ENCODE peak calls at places on chromosomes 2 and 18, in five cellular contexts. W, X, D, C and G are unnamed samples.

GRCh38 chr18:1056404-1056803 is 151.7 kb downstream of the ADCYAP1 start:
- DNase-seq in W (no peak), X (no peak), D (no peak), C (no peak), G (no peak)

GRCh38 chr2:206756816-206757215 is 8.3 kb downstream of the MDH1B start:
- DNase-seq in W (no peak), X (no peak), D (no peak), C (no peak), G (no peak)

GRCh38 chr18:49632588-49632987 is 70.7 kb downstream of the LIPG start:
- DNase-seq in W (no peak), X (no peak), D (no peak), C (no peak), G (no peak)

GRCh38 chr18:28905509-28905908 is 728.6 kb upstream of the CDH2 start:
- DNase-seq in W (no peak), X (no peak), D (no peak), C (no peak), G (no peak)

GRCh38 chr18:35352283-35352682 is 8.1 kb upstream of the ZNF24 start:
- DNase-seq in W (no peak), X (no peak), D (no peak), C (no peak), G (no peak)

GRCh38 chr2:154599189-154599588 is 99.3 kb upstream of the KCNJ3 start:
- DNase-seq in W (no peak), X (no peak), D (no peak), C (no peak), G (no peak)

GRCh38 chr2:195697681-195698220 is 40.7 kb downstream of the SLC39A10 start:
- DNase-seq in W (no peak), X (no peak), D (no peak), C (no peak), G (no peak)

GRCh38 chr2:187912956-187913355 is 358.7 kb upstream of the TFPI start:
- DNase-seq in W (no peak), X (no peak), D (no peak), C (no peak), G (no peak)

GRCh38 chr2:223576873-223577272 is 25.3 kb downstream of the SCG2 start:
- DNase-seq in W (peak), X (no peak), D (no peak), C (no peak), G (no peak)

GRCh38 chr2:65746919-65747678 is 314.7 kb upstream of the SPRED2 start:
- DNase-seq in W (no peak), X (peak), D (no peak), C (no peak), G (no peak)

GRCh38 chr2:109285244-109285651 is 156.2 kb downstream of the SH3RF3 start:
- DNase-seq in W (no peak), X (no peak), D (no peak), C (no peak), G (no peak)

GRCh38 chr2:120235681-120236080 is 12.5 kb upstream of the TMEM185B start:
- DNase-seq in W (no peak), X (no peak), D (no peak), C (no peak), G (peak)

GRCh38 chr18:25262920-25263319 is 89.0 kb downstream of the ZNF521 start:
- DNase-seq in W (no peak), X (no peak), D (no peak), C (no peak), G (no peak)

GRCh38 chr2:68441179-68441993 is 25.7 kb downstream of the FBXO48 start:
- DNase-seq in W (peak), X (peak), D (peak), C (peak), G (peak)

GRCh38 chr2:205566556-205567061 is 115.7 kb upstream of the NRP2 start:
- DNase-seq in W (no peak), X (no peak), D (no peak), C (no peak), G (no peak)

GRCh38 chr2:97660044-97660774 is 3.6 kb downstream of the ACTR1B start:
- DNase-seq in W (no peak), X (no peak), D (no peak), C (no peak), G (peak)
- H3K4me3 ChIP-seq in W (no peak), X (no peak), D (no peak), C (no peak), G (no peak)

GRCh38 chr2:189393440-189394111 is 47.7 kb upstream of the WDR75 start:
- DNase-seq in W (no peak), X (no peak), D (no peak), C (no peak), G (no peak)
- H3K27ac ChIP-seq in W (peak), X (no peak), D (peak), C (peak), G (peak)

DNA sequence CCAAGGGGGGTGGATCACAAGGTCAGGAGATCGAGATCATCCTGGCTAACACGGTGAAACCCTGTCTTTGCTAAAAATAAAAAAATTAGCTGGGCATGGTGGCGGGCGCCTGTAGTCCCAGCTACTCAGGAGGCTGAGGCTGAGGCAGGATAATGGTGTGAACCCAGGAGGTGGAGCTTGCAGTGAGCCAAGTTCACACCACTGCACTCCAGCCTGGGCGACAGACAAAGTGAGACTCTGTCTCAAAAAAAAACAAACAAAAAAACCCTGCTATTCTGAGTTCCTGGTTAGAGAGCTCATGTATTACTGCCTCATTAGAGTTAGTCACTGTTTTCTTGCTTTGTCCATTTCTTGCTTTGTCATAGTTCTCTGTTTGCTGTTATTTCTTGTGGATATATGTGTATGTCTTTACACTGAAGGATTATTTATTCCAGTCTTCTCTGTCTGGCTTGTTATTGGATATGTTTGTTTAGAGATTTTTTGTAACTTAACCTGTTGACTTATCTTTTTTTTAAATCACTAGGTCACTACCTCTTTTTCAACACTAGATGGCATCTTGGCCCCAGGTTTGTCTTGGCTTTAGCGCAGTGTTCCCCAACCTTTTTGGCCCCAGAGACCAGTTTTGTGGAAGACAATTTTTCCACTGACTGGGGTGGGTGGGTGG is 17.0 kb downstream of the TTLL4 start:
- DNase-seq in W (no peak), X (no peak), D (no peak), C (no peak), G (no peak)
- TF ChIP-seq CTCF in W (peak), X (peak), D (peak), C (peak), G (no peak)

GRCh38 chr2:232486558-232487384 is 863 bp downstream of the ECEL1 start:
- DNase-seq in W (no peak), X (no peak), D (no peak), C (no peak), G (no peak)
- H3K4me3 ChIP-seq in W (no peak), X (no peak), D (peak), C (peak), G (peak)

DNA sequence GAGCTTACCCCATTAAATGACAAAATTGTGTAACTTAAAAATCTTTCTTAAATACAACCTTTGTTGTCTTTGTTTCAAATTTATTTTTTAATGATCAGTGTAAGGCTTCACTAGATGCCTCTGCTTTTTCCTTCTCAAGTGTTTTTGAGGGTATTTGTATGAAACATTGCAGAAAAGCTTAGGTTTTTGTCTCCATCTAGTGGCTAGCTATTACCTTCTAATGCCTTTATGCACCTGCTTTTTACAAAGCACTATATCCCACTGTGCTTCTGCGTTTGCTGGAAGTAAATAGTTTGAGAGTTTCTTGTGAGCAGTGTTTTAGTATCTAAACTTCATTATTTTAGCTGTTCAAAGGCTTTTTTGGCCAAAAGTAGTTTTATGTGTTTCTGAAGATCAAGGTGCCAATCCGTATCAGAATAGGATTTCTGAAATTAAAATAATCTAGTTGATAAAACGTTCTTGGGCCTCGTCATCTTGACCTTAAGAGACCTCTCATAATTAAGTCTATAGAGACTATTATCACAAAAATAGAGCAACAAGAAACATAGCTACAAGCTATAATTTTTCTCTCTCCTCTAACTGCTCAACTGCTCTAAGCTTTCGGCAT is 47.0 kb downstream of the IWS1 start:
- DNase-seq in W (no peak), X (no peak), D (no peak), C (no peak), G (no peak)
- H3K27ac ChIP-seq in W (no peak), X (no peak), D (no peak), C (no peak), G (no peak)

GRCh38 chr18:5158171-5158570 is 38.9 kb downstream of the AKAIN1 start:
- DNase-seq in W (no peak), X (no peak), D (no peak), C (no peak), G (no peak)
- TF ChIP-seq CTCF in W (no peak), X (no peak), D (no peak), C (no peak), G (no peak)

GRCh38 chr2:42170619-42171395 is 1.7 kb downstream of the EML4 start:
- DNase-seq in W (no peak), X (no peak), D (no peak), C (no peak), G (no peak)

GRCh38 chr2:42171396-42171971 is 2.3 kb downstream of the EML4 start:
- DNase-seq in W (no peak), X (no peak), D (no peak), C (no peak), G (no peak)

GRCh38 chr2:42172020-42172419 is 2.9 kb downstream of the EML4 start:
- DNase-seq in W (no peak), X (no peak), D (no peak), C (no peak), G (no peak)

GRCh38 chr2:42169869-42170465 is 814 bp downstream of the EML4 start:
- DNase-seq in W (no peak), X (no peak), D (no peak), C (no peak), G (no peak)

GRCh38 chr2:42172566-42172965 is 3.4 kb downstream of the EML4 start:
- DNase-seq in W (no peak), X (no peak), D (no peak), C (no peak), G (no peak)
- H3K4me3 ChIP-seq in W (no peak), X (no peak), D (no peak), C (no peak), G (peak)

GRCh38 chr2:5719629-5720334 is 27.6 kb downstream of the SOX11 start:
- DNase-seq in W (no peak), X (no peak), D (no peak), C (no peak), G (no peak)
- H3K27ac ChIP-seq in W (no peak), X (no peak), D (no peak), C (no peak), G (no peak)